ENCODE peak calls at places on chromosome 21, in six cellular contexts. I is GM13976, O is endothelial cell, R is keratinocyte, N is body of pancreas, F is fibroblast of lung. T is an unnamed sample.

GRCh38 chr21:39319814-39320332 is 6.4 kb upstream of the BRWD1 start:
- DNase-seq in R (no peak), N (no peak), O (no peak), F (peak; percentile 79), I (no peak), T (no peak)

GRCh38 chr21:15706686-15707085 is 23.1 kb upstream of the USP25 start:
- DNase-seq in R (no peak), N (no peak), F (peak; percentile 92), O (no peak), I (no peak), T (peak; percentile 75)

GRCh38 chr21:24197132-24197643 is 1410.1 kb downstream of the MRPL39 start:
- DNase-seq in R (no peak), I (no peak), O (no peak), F (no peak), N (no peak), T (no peak)

GRCh38 chr21:29148535-29148934 is 18.1 kb downstream of the MAP3K7CL start:
- DNase-seq in I (no peak), N (no peak), R (no peak), O (no peak), F (peak; percentile 75), T (no peak)

GRCh38 chr21:31873275-31873695 is 465 bp downstream of the HUNK start:
- DNase-seq in N (no peak), O (peak; percentile 57), R (no peak), I (peak; percentile 53), F (no peak), T (no peak)

GRCh38 chr21:46203203-46203600 is 18.9 kb upstream of the SPATC1L start:
- DNase-seq in F (no peak), N (no peak), R (no peak), O (no peak), I (no peak), T (no peak)

GRCh38 chr21:34808569-34809204 is 139.9 kb downstream of the CLIC6 start:
- DNase-seq in N (no peak), R (no peak), O (no peak), F (peak; percentile 91), I (no peak), T (peak; percentile 80)

GRCh38 chr21:29953690-29954089 is 13.9 kb upstream of the GRIK1 start:
- DNase-seq in I (no peak), F (no peak), N (no peak), R (no peak), O (no peak), T (no peak)

GRCh38 chr21:27134513-27134912 is 167.6 kb upstream of the ADAMTS5 start:
- DNase-seq in R (no peak), O (no peak), I (no peak), F (peak; percentile 27), N (peak; percentile 7), T (peak; percentile 43)

GRCh38 chr21:28805885-28806284 is 186.8 kb downstream of the LTN1 start:
- DNase-seq in F (peak; percentile 98), I (no peak), N (no peak), R (no peak), O (no peak), T (peak; percentile 28)

GRCh38 chr21:34536820-34537219 is 24.8 kb upstream of the KCNE1 start:
- DNase-seq in I (no peak), O (no peak), F (no peak), N (no peak), R (peak; percentile 7), T (no peak)

GRCh38 chr21:27649746-27650145 is 682.9 kb upstream of the ADAMTS5 start:
- DNase-seq in N (no peak), I (no peak), R (no peak), O (no peak), F (no peak), T (no peak)

GRCh38 chr21:38140192-38140905 is 116.4 kb upstream of the KCNJ15 start:
- DNase-seq in R (no peak), F (peak; percentile 61), I (no peak), O (no peak), N (peak; percentile 68), T (peak; percentile 91)

GRCh38 chr21:28899744-28900143 is 92.9 kb downstream of the LTN1 start:
- DNase-seq in R (no peak), O (no peak), N (no peak), I (no peak), F (peak; percentile 70), T (peak; percentile 14)

GRCh38 chr21:15730484-15731242 is 881 bp downstream of the USP25 start:
- DNase-seq in R (no peak), F (peak; percentile 16), N (peak; percentile 34), O (no peak), I (no peak), T (peak; percentile 31)

GRCh38 chr21:28215214-28215954 is 777.3 kb downstream of the LTN1 start:
- DNase-seq in N (no peak), F (peak; percentile 63), O (no peak), R (peak; percentile 54), I (no peak), T (peak; percentile 87)

GRCh38 chr21:39788383-39788782 is 43.4 kb downstream of the IGSF5 start:
- DNase-seq in R (no peak), F (peak; percentile 26), I (no peak), N (peak; percentile 82), O (peak; percentile 60), T (peak; percentile 40)

GRCh38 chr21:15282666-15283065 is 217.9 kb upstream of the NRIP1 start:
- DNase-seq in R (no peak), N (no peak), I (no peak), F (no peak), O (no peak), T (peak; percentile 59)

GRCh38 chr21:46517361-46517760 is 58.7 kb downstream of the DIP2A start:
- DNase-seq in O (no peak), N (peak; percentile 61), R (no peak), I (no peak), F (no peak), T (no peak)

GRCh38 chr21:31731112-31731801 is 661 bp downstream of the SCAF4 start:
- DNase-seq in R (no peak), F (peak; percentile 41), O (peak; percentile 63), N (peak; percentile 53), I (peak; percentile 71), T (no peak)

GRCh38 chr21:42580793-42581201 is 67.1 kb downstream of the SLC37A1 start:
- DNase-seq in R (no peak), F (no peak), N (no peak), O (no peak), I (no peak), T (no peak)

GRCh38 chr21:34795152-34796141 is 126.7 kb downstream of the CLIC6 start:
- DNase-seq in F (peak; percentile 77), I (no peak), N (no peak), R (no peak), O (no peak), T (peak; percentile 86)

DNA sequence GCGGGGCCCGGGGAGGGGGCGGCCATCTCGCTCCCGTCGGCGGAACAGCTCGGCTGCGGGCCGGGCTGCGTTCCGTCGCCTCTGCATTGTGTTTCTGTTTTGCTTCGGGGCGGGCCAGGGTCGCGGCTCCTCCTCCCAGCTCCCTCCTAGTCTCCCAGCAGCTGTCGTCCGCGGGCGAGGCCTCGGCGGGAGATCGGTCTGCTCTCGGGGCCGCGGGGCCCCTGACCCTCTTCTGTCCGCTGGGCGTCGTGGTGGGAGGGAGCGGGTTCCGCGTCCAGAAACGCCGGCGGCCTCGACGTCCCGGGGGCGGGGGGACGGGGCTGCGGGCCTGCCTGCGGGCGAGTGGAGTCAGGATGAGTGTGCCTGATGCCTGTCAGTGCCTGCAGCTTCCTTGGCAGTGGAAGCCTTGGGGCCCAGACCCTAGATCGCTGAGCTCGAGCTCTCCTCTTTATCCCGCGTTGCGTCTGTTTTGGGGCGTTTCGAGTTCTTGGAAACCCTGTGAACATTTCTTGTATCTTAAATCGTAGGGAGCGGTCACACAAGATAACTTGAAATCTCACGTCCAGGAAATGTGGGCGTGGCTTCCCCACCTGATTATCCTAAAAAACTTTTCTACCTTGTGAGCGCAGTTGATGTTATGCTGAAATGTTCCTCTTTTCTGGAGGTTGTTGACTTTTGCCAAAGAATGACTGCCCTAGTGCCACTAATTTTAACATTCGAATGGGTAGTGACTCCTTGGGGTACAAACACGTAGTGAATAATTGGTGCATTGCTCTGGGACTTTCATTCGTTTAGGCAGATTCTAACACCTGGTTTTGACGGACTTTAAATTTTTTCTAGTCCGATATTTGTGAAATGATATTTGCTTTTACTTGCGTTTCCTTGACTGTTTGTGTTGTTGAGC is 676 bp downstream of the MORC3 start:
- DNase-seq in N (peak; percentile 66), R (no peak), O (peak; percentile 74), F (peak; percentile 67), I (peak; percentile 78), T (peak; percentile 71)
- TF ChIP-seq CTCF in N (no peak), R (no peak), O (no peak), F (no peak), I (no peak), T (no peak)

DNA sequence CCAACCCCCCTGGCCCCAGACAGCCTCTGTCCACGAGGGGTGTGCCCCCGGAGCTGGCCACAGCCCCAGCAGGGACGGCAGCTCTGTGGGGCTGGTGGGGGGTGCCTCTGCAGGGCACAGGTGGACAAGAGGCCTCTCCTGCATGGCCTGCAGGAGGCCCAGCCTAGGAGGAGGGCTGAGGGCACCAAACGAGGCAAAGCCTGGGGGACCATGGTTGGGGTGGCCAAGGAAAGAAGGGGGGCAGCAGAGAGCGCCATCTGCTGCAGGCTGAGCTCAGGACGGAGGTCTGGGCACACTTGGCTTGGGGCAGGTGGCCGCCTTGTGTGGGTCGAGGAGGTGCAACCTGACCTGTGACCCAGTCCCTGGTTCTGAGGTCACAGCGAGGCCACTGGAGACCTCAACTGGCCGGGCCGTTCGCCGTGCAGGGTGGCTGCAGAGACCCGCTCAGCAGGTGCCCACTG is 27.3 kb downstream of the RRP1 start:
- DNase-seq in N (no peak), I (no peak), O (no peak), F (no peak), R (no peak), T (no peak)
- TF ChIP-seq CTCF in N (no peak), I (no peak), O (no peak), F (no peak), R (no peak), T (no peak)

GRCh38 chr21:32887026-32887425 is 115.5 kb upstream of the PAXBP1 start:
- DNase-seq in I (no peak), R (no peak), O (no peak), N (no peak), F (no peak), T (no peak)

GRCh38 chr21:32881458-32881857 is 109.9 kb upstream of the PAXBP1 start:
- DNase-seq in O (no peak), R (no peak), I (no peak), F (no peak), N (no peak), T (no peak)

GRCh38 chr21:32886339-32886738 is 114.8 kb upstream of the PAXBP1 start:
- DNase-seq in N (no peak), O (no peak), R (no peak), I (no peak), F (no peak), T (peak; percentile 9)

GRCh38 chr21:32888971-32889370 is 117.4 kb upstream of the PAXBP1 start:
- DNase-seq in N (no peak), F (no peak), O (no peak), I (no peak), R (no peak), T (no peak)

DNA sequence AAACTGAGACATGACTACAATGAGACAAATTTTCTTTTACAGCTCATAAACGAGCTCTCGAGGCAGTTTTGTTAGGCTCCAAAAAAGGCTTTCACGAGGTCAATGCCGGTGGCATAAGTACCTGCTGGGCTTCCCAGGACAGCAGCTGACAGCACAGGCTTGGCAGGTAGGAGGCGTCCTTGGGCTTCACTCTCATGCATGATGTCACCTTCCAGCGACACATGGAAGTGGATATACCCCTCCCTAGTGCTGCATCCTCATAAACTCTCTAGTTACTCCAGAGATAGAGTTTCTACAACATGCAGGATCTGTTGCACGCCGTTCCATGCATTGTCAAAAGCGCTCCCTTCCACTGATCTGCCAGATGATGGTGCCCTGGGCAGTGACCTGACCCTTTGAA is 112.5 kb upstream of the PAXBP1 start:
- DNase-seq in I (no peak), O (no peak), R (no peak), N (no peak), F (no peak), T (no peak)
- TF ChIP-seq CTCF in I (no peak), O (no peak), R (no peak), N (no peak), F (no peak), T (no peak)

GRCh38 chr21:19507682-19508260 is 1104.2 kb upstream of the TMPRSS15 start:
- DNase-seq in I (no peak), N (no peak), R (no peak), F (no peak), O (no peak), T (peak; percentile 39)
- TF ChIP-seq CTCF in I (no peak), N (peak; percentile 38), R (no peak), F (no peak), O (peak; percentile 83), T (no peak)

T was measured in MCF 10A.